ENCODE peak calls at places on chromosomes 2 and 18, in five cellular contexts. B is breast epithelium, C is left lung, O is uterus, Z is psoas muscle. N is an unnamed sample. For H3K9me3, the result is how much of the 10 kb centered on the place peaks cover.

GRCh38 chr2:26640331-26640745 is 828 bp downstream of the CIB4 start:
- DNase-seq in Z (no peak), C (peak), O (peak), B (no peak), N (peak)

GRCh38 chr2:46013726-46014125 is 283.5 kb upstream of the EPAS1 start:
- DNase-seq in B (no peak), O (no peak), Z (no peak), C (no peak), N (no peak)

GRCh38 chr18:76482971-76483691 is 11.9 kb downstream of the ZNF516 start:
- DNase-seq in C (peak), O (no peak), Z (no peak), B (no peak), N (no peak)

GRCh38 chr18:28768791-28769768 is 592.1 kb upstream of the CDH2 start:
- DNase-seq in Z (no peak), B (no peak), O (no peak), C (no peak), N (no peak)

GRCh38 chr18:13564579-13564978 is 161.8 kb downstream of the FAM210A start:
- DNase-seq in O (no peak), C (no peak), B (no peak), Z (no peak), N (peak)

GRCh38 chr18:77065221-77065981 is 67.2 kb downstream of the MBP start:
- DNase-seq in O (no peak), B (peak), Z (peak), C (peak), N (peak)

GRCh38 chr2:38505779-38506178 is 96.9 kb downstream of the HNRNPLL start:
- DNase-seq in Z (peak), C (no peak), O (peak), B (peak), N (peak)

GRCh38 chr2:75241696-75242095 is 42.4 kb upstream of the TACR1 start:
- DNase-seq in B (no peak), O (no peak), C (no peak), Z (no peak), N (no peak)

GRCh38 chr18:42977982-42978595 is 137.4 kb downstream of the RIT2 start:
- DNase-seq in Z (no peak), O (no peak), C (no peak), B (no peak), N (no peak)

GRCh38 chr2:242035858-242036652 is 166.5 kb downstream of the RTP5 start:
- DNase-seq in B (no peak), Z (peak), C (peak), O (no peak), N (no peak)

GRCh38 chr2:203347375-203347774 is 19.2 kb downstream of the ABI2 start:
- DNase-seq in Z (no peak), C (no peak), O (no peak), B (no peak), N (no peak)

GRCh38 chr2:76307495-76307894 is 596.8 kb upstream of the GCFC2 start:
- DNase-seq in Z (no peak), B (no peak), C (no peak), O (no peak), N (no peak)

GRCh38 chr2:238256594-238257104 is 16.8 kb upstream of the HES6 start:
- DNase-seq in O (peak), B (peak), Z (peak), C (peak), N (no peak)

GRCh38 chr18:11989966-11990380 is 8.7 kb downstream of the IMPA2 start:
- DNase-seq in Z (peak), O (no peak), B (no peak), C (peak), N (no peak)

GRCh38 chr18:70981400-70982140 is 692.7 kb downstream of the SOCS6 start:
- DNase-seq in Z (no peak), C (no peak), O (no peak), B (no peak), N (no peak)

GRCh38 chr2:71043531-71044407 is 24.7 kb upstream of the NAGK start:
- DNase-seq in B (no peak), C (no peak), O (no peak), Z (no peak), N (no peak)

GRCh38 chr18:49985246-49985645 is 171.9 kb upstream of the ACAA2 start:
- DNase-seq in O (no peak), Z (no peak), B (no peak), C (no peak), N (no peak)

GRCh38 chr2:47402555-47402804 is 476 bp upstream of the MSH2 start:
- DNase-seq in C (no peak), Z (no peak), O (no peak), B (no peak), N (no peak)

GRCh38 chr2:88481937-88482336 is 29.4 kb upstream of the FOXI3 start:
- DNase-seq in O (no peak), Z (no peak), C (no peak), B (no peak), N (no peak)

GRCh38 chr2:241635756-241636155 is 1.2 kb downstream of the THAP4 start:
- DNase-seq in B (no peak), Z (no peak), C (no peak), O (no peak), N (no peak)

GRCh38 chr2:112010751-112011150 is 44.3 kb upstream of the TMEM87B start:
- DNase-seq in B (no peak), C (no peak), O (no peak), Z (no peak), N (no peak)

GRCh38 chr2:205177505-205177904 is 504.8 kb upstream of the NRP2 start:
- DNase-seq in Z (no peak), O (no peak), C (no peak), B (no peak), N (no peak)

GRCh38 chr2:217471329-217471728 is 531.5 kb downstream of the TNS1 start:
- DNase-seq in O (no peak), Z (no peak), C (no peak), B (no peak), N (no peak)

GRCh38 chr2:215428060-215428910 is 7.6 kb downstream of the FN1 start:
- DNase-seq in Z (no peak), C (peak), B (no peak), O (no peak), N (no peak)

GRCh38 chr2:69652206-69652605 is 8.7 kb upstream of the AAK1 start:
- DNase-seq in O (no peak), B (no peak), C (no peak), Z (no peak), N (no peak)

GRCh38 chr2:162111958-162112850 is 38.2 kb upstream of the DPP4 start:
- DNase-seq in C (no peak), B (no peak), O (no peak), Z (no peak), N (no peak)

GRCh38 chr18:69954719-69955118 is 7.0 kb upstream of the CD226 start:
- DNase-seq in C (no peak), O (no peak), B (no peak), Z (no peak), N (no peak)

GRCh38 chr2:100397117-100397860 is 20.2 kb downstream of the CHST10 start:
- DNase-seq in Z (no peak), B (no peak), C (no peak), O (no peak), N (no peak)

GRCh38 chr2:100396483-100396882 is 21.0 kb downstream of the CHST10 start:
- DNase-seq in O (no peak), C (no peak), B (no peak), Z (no peak), N (no peak)

GRCh38 chr2:100397976-100398375 is 19.5 kb downstream of the CHST10 start:
- DNase-seq in B (no peak), Z (no peak), O (no peak), C (no peak), N (no peak)

GRCh38 chr2:100394111-100394641 is 23.3 kb downstream of the CHST10 start:
- DNase-seq in O (no peak), B (no peak), C (no peak), Z (no peak), N (no peak)

GRCh38 chr2:100395532-100396350 is 21.7 kb downstream of the CHST10 start:
- DNase-seq in C (no peak), Z (no peak), B (no peak), O (no peak), N (peak)
- H3K4me3 ChIP-seq in C (no peak), Z (no peak), B (no peak), O (no peak), N (no peak)

DNA sequence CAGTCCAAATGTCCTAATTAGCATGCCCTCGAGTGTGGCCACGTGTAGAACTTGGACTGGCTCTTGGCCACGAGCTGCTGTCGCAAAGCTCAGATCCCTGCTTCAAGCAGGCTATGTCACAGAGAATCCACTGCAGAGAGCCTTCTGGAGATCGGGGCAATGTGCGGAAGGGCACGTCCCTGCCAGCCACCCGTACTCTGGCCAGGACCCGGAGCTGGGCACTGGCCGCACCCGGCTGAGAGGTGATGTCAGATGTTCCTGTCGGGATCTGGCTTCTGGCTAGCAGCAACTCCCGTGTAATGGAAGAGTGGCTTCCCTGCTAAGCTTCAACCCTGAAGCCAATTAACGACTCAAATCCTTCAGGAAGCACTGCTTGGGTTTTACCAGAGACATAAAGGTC is 432.7 kb upstream of the ID2 start:
- DNase-seq in Z (no peak), C (no peak), O (no peak), B (no peak), N (peak)
- H3K9me3 ChIP-seq in Z (under half), C (under half), O (under half), B (under half), N (under half)

DNA sequence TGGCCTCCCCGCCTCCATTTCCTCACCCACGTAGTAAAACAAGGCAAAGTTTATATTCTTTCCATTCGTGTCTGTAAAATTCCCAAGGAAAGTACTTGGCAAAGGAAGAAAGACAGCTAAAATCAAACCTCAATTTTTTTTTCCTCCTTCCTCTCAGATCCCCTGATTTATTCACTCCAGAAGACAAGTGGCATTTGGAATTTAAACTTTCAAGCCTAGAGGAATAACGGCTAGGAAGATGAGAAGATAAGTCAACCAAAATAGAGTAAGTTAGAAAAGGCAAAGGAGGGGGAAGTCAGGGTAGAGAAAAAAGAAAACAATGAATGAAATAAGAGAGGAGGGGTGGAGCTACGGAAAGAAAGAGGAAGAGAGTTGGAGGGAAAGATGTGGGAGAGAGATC is 198.9 kb upstream of the PIK3C3 start:
- DNase-seq in O (no peak), B (no peak), C (no peak), Z (no peak), N (no peak)
- H3K4me3 ChIP-seq in O (no peak), B (no peak), C (no peak), Z (no peak), N (no peak)

DNA sequence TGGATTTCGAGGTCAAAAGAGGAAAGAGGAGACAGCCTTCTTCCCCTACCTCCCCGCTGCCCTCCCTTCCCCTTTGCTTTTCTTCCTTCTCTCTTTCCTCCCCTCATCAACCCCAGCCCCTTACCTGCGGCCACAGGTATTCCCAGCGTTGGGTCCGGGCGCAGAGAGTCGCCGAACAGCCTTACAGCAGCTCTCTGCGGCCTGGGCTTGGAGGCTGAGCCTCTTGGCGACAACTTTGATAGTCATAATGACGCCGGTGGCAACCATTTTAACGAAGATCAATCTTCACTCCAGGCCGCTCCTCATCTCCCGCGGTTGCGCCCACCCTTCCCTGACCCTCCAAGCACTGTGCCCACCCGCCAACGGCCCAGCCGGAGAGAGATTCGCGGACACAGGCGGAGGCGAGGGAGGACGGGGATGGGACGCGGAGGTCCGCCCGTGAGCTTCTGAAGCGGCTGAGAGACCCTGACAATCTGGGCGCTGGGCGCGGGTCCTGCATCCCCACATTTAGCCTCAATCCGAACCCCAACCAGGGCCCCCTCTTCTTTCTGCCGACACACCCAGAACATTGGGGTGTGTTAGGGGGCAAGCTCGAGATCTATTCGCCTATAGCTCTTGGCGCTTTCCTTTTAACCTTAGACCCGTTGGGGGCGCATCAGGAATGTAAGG is 1.5 kb upstream of the EVX2 start:
- DNase-seq in C (no peak), B (no peak), O (no peak), Z (no peak), N (no peak)
- H3K9me3 ChIP-seq in C (under half), B (under half), O (under half), Z (under half), N (under half)

GRCh38 chr2:73822276-73822675 is 6.5 kb upstream of the STAMBP start:
- DNase-seq in Z (no peak), O (no peak), B (no peak), C (no peak), N (no peak)

GRCh38 chr2:73823916-73824523 is 4.7 kb upstream of the STAMBP start:
- DNase-seq in B (no peak), O (peak), C (no peak), Z (no peak), N (no peak)

GRCh38 chr2:73821669-73822068 is 7.1 kb upstream of the STAMBP start:
- DNase-seq in C (no peak), B (no peak), Z (no peak), O (no peak), N (no peak)

GRCh38 chr2:73823416-73823815 is 5.3 kb upstream of the STAMBP start:
- DNase-seq in O (no peak), Z (no peak), B (no peak), C (no peak), N (no peak)

GRCh38 chr2:73822991-73823390 is 5.8 kb upstream of the STAMBP start:
- DNase-seq in C (no peak), O (no peak), Z (no peak), B (no peak), N (no peak)
- H3K4me3 ChIP-seq in C (no peak), O (no peak), Z (no peak), B (no peak), N (no peak)

GRCh38 chr2:16034151-16034974 is 94.0 kb downstream of the MYCN start:
- DNase-seq in B (no peak), C (no peak), O (no peak), Z (no peak), N (no peak)
- H3K9me3 ChIP-seq in B (under half), C (under half), O (under half), Z (under half), N (under half)

GRCh38 chr2:197163755-197164753 is 146.5 kb downstream of the ANKRD44 start:
- DNase-seq in B (no peak), O (no peak), Z (peak), C (peak), N (no peak)
- H3K4me3 ChIP-seq in B (peak), O (peak), Z (peak), C (no peak), N (peak)

N was measured in tibial artery.